ENCODE peak calls at places on chromosomes 1 and 21, in seven cellular contexts. S is HuH-7.5; R is cardiac muscle cell; W is stimulated activated CD4-positive, alpha-beta T cell treated with anti-CD3 and anti-CD28 coated beads, TNF-alpha, amount 100 ng/mL, for 24 hours; B is EL; Q is upper lobe of right lung; O is brain microvascular endothelial cell. T is an unnamed sample.

GRCh38 chr1:218435528-218435927 is 90.4 kb downstream of the TGFB2 start:
- DNase-seq in S (no peak), R (no peak), W (no peak), B (no peak), Q (no peak), O (no peak), T (no peak)

GRCh38 chr1:3902111-3902511 is 2.0 kb upstream of the C1orf174 start:
- DNase-seq in S (no peak), R (no peak), W (no peak), B (no peak), Q (peak; percentile 58), O (no peak), T (no peak)

GRCh38 chr1:48627467-48627866 is 149.2 kb downstream of the BEND5 start:
- DNase-seq in S (no peak), R (no peak), W (no peak), B (no peak), Q (no peak), O (no peak), T (no peak)

GRCh38 chr1:234120327-234120944 is 216.0 kb downstream of the SLC35F3 start:
- DNase-seq in S (no peak), R (no peak), W (no peak), B (no peak), Q (no peak), O (no peak), T (no peak)

GRCh38 chr21:38910390-38911008 is 104.8 kb downstream of the ETS2 start:
- DNase-seq in S (no peak), R (no peak), W (no peak), B (peak; percentile 27), Q (no peak), O (no peak), T (no peak)

GRCh38 chr1:236354330-236355147 is 39.5 kb upstream of the EDARADD start:
- DNase-seq in S (no peak), R (peak; percentile 24), W (no peak), B (peak; percentile 49), Q (no peak), O (peak; percentile 54), T (peak; percentile 78)

GRCh38 chr1:160717284-160717683 is 5.7 kb upstream of the CD48 start:
- DNase-seq in S (no peak), R (no peak), W (no peak), B (no peak), Q (no peak), O (no peak), T (no peak)

GRCh38 chr1:10399487-10399917 is 638 bp downstream of the PGD start:
- DNase-seq in S (no peak), R (no peak), W (no peak), B (peak; percentile 60), Q (peak; percentile 83), O (peak; percentile 42), T (peak; percentile 73)

GRCh38 chr21:35195232-35195631 is 146.1 kb upstream of the RUNX1 start:
- DNase-seq in S (no peak), R (no peak), W (no peak), B (peak; percentile 71), Q (no peak), O (peak; percentile 52), T (no peak)

GRCh38 chr1:240256836-240257503 is 165.3 kb downstream of the FMN2 start:
- DNase-seq in S (no peak), R (no peak), W (no peak), B (no peak), Q (no peak), O (no peak), T (no peak)

GRCh38 chr1:203480525-203481084 is 5.0 kb downstream of the PRELP start:
- DNase-seq in S (peak; percentile 71), R (peak; percentile 23), W (peak; percentile 22), B (peak; percentile 97), Q (peak; percentile 84), O (peak; percentile 40), T (peak; percentile 71)

GRCh38 chr1:234315091-234315541 is 58.1 kb upstream of the COA6 start:
- DNase-seq in S (no peak), R (no peak), W (no peak), B (peak; percentile 72), Q (no peak), O (no peak), T (peak; percentile 71)

GRCh38 chr1:227929746-227930472 is 17.8 kb downstream of the WNT9A start:
- DNase-seq in S (no peak), R (no peak), W (no peak), B (no peak), Q (no peak), O (no peak), T (no peak)

GRCh38 chr1:192604979-192605620 is 29.5 kb downstream of the RGS1 start:
- DNase-seq in S (no peak), R (no peak), W (no peak), B (no peak), Q (no peak), O (peak; percentile 38), T (no peak)

GRCh38 chr1:76269175-76269574 is 194.6 kb downstream of the ST6GALNAC3 start:
- DNase-seq in S (no peak), R (no peak), W (no peak), B (peak; percentile 9), Q (no peak), O (peak; percentile 60), T (peak; percentile 78)

GRCh38 chr1:15195420-15196052 is 42.0 kb downstream of the TMEM51 start:
- DNase-seq in S (no peak), R (no peak), W (no peak), B (no peak), Q (no peak), O (no peak), T (no peak)

GRCh38 chr1:42369471-42369870 is 11.1 kb upstream of the RIMKLA start:
- DNase-seq in S (no peak), R (no peak), W (no peak), B (no peak), Q (no peak), O (no peak), T (no peak)